ENCODE peak calls at places on chromosome 12, in five cellular contexts. Y is GM12878, N is HepG2, S is A549, P is SK-N-SH. H is an unnamed sample.
A peak's percentile ranks its signal among the peaks of the same experiment; 100 is the strongest.

GRCh38 chr12:58920102-58920955 is at the start of gene LRIG3:
- DNase-seq in N (peak; percentile 76), P (peak; percentile 65), Y (no peak), S (peak; percentile 90), H (peak; percentile 83)

GRCh38 chr12:121114806-121115205 is 17.9 kb upstream of the P2RX7 start:
- DNase-seq in Y (no peak), S (no peak), P (no peak), N (no peak), H (no peak)

GRCh38 chr12:86349196-86349595 is 93.0 kb upstream of the MGAT4C start:
- DNase-seq in Y (no peak), S (no peak), P (peak; percentile 1), N (no peak), H (no peak)

GRCh38 chr12:42475055-42475454 is 114.5 kb downstream of the PRICKLE1 start:
- DNase-seq in S (no peak), N (no peak), Y (no peak), P (no peak), H (no peak)

GRCh38 chr12:64665506-64665905 is 55.2 kb downstream of the RASSF3 start:
- DNase-seq in S (no peak), Y (peak; percentile 62), N (no peak), P (no peak), H (peak; percentile 62)

GRCh38 chr12:20455001-20455706 is 86.8 kb downstream of the PDE3A start:
- DNase-seq in P (peak; percentile 29), Y (no peak), S (no peak), N (no peak), H (no peak)

GRCh38 chr12:48861111-48861510 is 4.6 kb downstream of the RND1 start:
- DNase-seq in S (no peak), Y (no peak), N (no peak), P (no peak), H (no peak)

GRCh38 chr12:462936-463705 is 3.4 kb downstream of the B4GALNT3 start:
- DNase-seq in Y (no peak), N (no peak), S (no peak), P (no peak), H (no peak)

GRCh38 chr12:69433653-69434052 is 36.5 kb upstream of the FRS2 start:
- DNase-seq in Y (no peak), P (no peak), S (no peak), N (no peak), H (no peak)

GRCh38 chr12:70609739-70610491 is 27.3 kb downstream of the PTPRB start:
- DNase-seq in S (peak; percentile 22), Y (no peak), N (no peak), P (peak; percentile 81), H (peak; percentile 61)

GRCh38 chr12:129871991-129872969 is 31.5 kb downstream of the TMEM132D start:
- DNase-seq in N (no peak), Y (no peak), S (no peak), P (no peak), H (peak; percentile 64)

DNA sequence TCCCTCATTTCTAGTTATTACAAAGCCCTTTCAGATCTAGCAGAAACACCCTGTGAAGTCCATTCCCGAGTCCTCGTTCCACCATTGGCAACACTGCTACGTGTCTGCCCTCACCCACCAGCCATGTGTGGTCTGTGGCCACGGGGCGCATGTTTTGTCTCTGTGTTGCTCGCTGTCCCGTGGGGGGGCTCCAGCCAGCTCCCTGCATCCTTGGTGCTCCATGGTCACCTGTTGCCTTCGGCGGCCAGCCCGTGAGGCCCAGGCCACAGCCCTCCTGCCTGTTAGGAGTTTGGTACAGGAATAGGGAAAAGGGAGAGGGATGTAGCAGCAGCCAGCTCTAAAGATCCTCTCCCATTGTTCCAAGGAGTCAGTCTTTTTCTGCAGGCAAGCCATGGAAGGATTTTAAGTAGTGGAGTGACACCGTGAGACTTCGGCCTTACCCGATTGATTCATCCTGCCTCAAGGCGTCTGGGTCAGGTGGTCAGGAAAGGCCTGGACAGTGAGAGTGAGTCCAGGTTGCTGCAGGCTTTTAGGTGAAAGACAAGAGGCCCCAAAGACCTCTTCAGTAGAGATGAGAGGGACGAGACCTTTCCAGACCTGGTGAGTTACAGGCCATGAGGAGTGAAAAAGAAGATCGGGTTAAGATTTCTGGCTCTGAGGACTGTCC is 30.3 kb downstream of the TPCN1 start:
- DNase-seq in N (no peak), S (no peak), Y (no peak), P (no peak), H (no peak)
- TF ChIP-seq CHD2 in N (no peak), S (no peak), Y (no peak), P (no peak), H (no peak)

GRCh38 chr12:74537707-74538385 is at the start of gene ATXN7L3B:
- DNase-seq in Y (peak; percentile 73), P (peak; percentile 90), S (peak; percentile 97), N (peak; percentile 89), H (peak; percentile 89)

GRCh38 chr12:74539261-74539660 is 1.6 kb downstream of the ATXN7L3B start:
- DNase-seq in S (no peak), P (peak; percentile 3), Y (no peak), N (peak; percentile 1), H (no peak)

GRCh38 chr12:74537126-74537706 is 419 bp upstream of the ATXN7L3B start:
- DNase-seq in N (peak; percentile 56), P (peak; percentile 50), Y (peak; percentile 48), S (peak; percentile 85), H (no peak)

GRCh38 chr12:74539765-74540526 is 2.3 kb downstream of the ATXN7L3B start:
- DNase-seq in N (no peak), Y (no peak), P (no peak), S (no peak), H (no peak)

DNA sequence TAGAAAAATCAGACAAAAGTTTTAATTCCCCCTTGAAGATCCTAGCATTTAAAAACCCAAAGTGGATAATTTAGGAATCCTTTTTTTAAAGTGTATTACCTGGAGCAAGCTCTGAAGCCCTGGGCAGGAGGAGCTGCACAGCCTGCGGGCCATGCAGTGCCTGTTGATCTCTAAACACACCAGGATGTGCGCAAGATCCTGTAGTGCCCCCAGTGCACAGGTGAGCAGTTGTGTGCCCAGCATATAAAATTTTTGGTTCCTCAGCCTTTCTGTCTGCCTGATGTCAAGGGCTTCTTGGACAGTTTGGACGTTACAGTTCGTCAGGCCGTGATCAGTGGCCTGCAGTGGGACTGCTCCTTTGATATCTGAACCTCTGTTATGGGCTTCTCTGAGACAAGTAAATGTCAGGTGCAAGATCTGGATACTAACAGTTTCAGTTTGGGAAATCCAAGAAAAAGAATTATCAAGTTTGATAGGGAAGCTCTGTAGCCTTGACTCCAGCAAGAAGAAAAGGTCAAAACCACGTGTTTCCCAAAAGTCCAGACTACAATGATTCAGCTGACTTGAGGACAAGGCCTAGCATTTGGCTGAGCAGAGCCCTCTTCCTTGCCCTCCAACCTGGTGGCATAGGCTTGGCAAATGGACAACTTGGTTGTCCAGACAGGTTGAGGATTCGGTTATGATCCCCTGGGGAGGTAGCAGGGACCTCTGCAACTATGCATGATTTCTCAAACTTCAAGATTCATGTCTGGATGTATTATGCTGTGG is 1.0 kb downstream of the ATXN7L3B start:
- DNase-seq in N (no peak), P (peak; percentile 11), Y (no peak), S (peak; percentile 14), H (no peak)
- TF ChIP-seq CHD2 in N (no peak), P (no peak), Y (no peak), S (no peak), H (no peak)

GRCh38 chr12:111367661-111368221 is 1.2 kb downstream of the PHETA1 start:
- DNase-seq in P (peak; percentile 76), N (peak; percentile 91), S (peak; percentile 36), Y (no peak), H (no peak)
- TF ChIP-seq CHD2 in P (no peak), N (no peak), S (no peak), Y (no peak), H (no peak)

DNA sequence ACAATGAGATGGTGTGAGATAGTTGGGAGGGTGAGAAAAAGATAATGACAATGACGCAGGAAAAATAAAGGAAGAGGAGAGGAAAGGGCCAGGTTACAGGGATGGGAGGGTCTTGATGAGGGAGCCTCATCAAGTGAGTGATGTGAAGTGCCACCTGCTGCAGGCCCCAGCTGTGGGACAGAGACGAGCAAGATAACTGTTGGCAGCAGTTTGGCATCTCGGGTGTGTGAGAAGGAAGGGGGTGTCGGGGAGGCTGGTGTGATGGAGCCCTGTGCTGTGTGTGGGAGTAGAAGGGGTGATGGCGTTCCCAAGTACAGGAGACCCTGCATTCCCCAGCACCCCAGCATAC is 11.4 kb upstream of the TAC3 start:
- DNase-seq in Y (no peak), P (no peak), S (no peak), N (no peak), H (no peak)
- TF ChIP-seq CHD2 in Y (no peak), P (no peak), S (no peak), N (no peak), H (no peak)

DNA sequence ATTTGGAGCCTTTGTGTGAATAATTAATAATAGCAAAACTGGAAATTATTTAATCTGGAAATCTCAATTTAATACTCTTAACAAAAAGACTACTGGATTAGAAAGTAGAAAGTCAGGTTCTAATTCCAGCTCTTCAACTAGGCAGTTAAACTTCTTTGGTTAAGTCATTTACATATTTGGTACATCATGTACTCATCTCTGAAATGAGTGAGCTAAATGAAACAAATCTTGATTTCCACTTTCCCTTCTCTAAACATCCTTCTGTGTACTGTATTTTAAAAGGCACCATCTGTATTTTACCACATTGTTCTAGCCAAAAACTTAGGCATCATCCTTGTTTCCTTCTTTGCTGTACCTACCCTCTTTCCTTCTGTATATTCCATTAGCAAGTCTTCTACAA is 26.9 kb downstream of the CRADD start:
- DNase-seq in Y (no peak), S (no peak), P (no peak), N (no peak), H (no peak)
- TF ChIP-seq CHD2 in Y (no peak), S (no peak), P (no peak), N (no peak), H (no peak)

GRCh38 chr12:29639893-29640495 is 142.5 kb upstream of the OVCH1 start:
- DNase-seq in S (no peak), Y (no peak), N (no peak), P (no peak), H (no peak)
- TF ChIP-seq CHD2 in S (no peak), Y (no peak), N (no peak), P (no peak), H (no peak)

GRCh38 chr12:16884819-16885218 is 278.9 kb upstream of the LMO3 start:
- DNase-seq in S (no peak), P (no peak), N (no peak), Y (no peak), H (no peak)

GRCh38 chr12:16881986-16882385 is 276.0 kb upstream of the LMO3 start:
- DNase-seq in P (peak; percentile 9), Y (no peak), N (no peak), S (no peak), H (no peak)

GRCh38 chr12:16884056-16884455 is 278.1 kb upstream of the LMO3 start:
- DNase-seq in N (no peak), S (no peak), P (no peak), Y (no peak), H (no peak)

DNA sequence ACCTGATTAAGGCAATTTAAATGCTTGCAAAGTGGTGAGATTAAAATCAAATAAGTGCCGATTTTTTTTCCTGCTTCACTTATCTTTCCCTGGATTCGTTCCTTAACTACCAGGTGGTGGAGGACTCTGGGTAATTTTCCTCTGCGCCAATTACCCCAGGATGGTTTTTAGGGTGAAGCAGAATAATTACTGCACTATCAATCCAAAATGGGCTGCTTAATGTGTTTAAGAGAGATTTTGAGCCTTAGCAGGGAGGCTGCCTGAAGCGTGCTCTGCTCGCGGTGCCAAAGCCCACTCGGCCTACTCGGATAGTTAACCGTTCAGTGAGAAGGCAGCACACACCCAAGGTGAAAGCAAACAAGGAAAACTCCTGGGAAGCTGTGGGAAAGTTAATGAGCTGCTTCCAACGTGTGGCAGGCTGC is 274.9 kb upstream of the LMO3 start:
- DNase-seq in S (peak; percentile 12), Y (no peak), N (no peak), P (peak; percentile 58), H (peak; percentile 48)
- TF ChIP-seq CHD2 in S (no peak), Y (no peak), N (no peak), P (peak; percentile 88), H (no peak)

GRCh38 chr12:45696049-45696448 is 33.5 kb upstream of the ARID2 start:
- DNase-seq in N (no peak), S (no peak), Y (no peak), P (no peak), H (no peak)
- TF ChIP-seq CHD2 in N (no peak), S (no peak), Y (no peak), P (no peak), H (no peak)

H was measured in H1.